ENCODE peak calls at places on chromosomes 7 and 10, in four cellular contexts. K is neuronal stem cell, J is trophoblast cell, Z is IMR-90. C is an unnamed sample.

GRCh38 chr10:107553470-107553869 is 389.0 kb upstream of the SORCS1 start:
- DNase-seq in K (no peak), Z (peak), J (no peak), C (no peak)

GRCh38 chr10:100043344-100043743 is 33.6 kb upstream of the DNMBP start:
- DNase-seq in Z (no peak), K (no peak), J (no peak), C (no peak)

GRCh38 chr10:131728829-131729228 is 172.0 kb upstream of the PPP2R2D start:
- DNase-seq in J (no peak), K (no peak), Z (no peak), C (peak)

GRCh38 chr10:131689486-131689885 is 211.3 kb upstream of the PPP2R2D start:
- DNase-seq in K (no peak), J (no peak), Z (no peak), C (no peak)

GRCh38 chr7:30933124-30933893 is 21.7 kb downstream of the AQP1 start:
- DNase-seq in Z (no peak), J (no peak), K (no peak), C (no peak)

GRCh38 chr7:108589874-108590273 is 20.2 kb downstream of the DNAJB9 start:
- DNase-seq in J (no peak), Z (no peak), K (no peak), C (no peak)

GRCh38 chr10:59109826-59110225 is 66.6 kb upstream of the PHYHIPL start:
- DNase-seq in K (no peak), Z (no peak), J (no peak), C (no peak)

GRCh38 chr7:152424348-152425108 is 11.3 kb downstream of the KMT2C start:
- DNase-seq in K (no peak), Z (peak), J (no peak), C (no peak)

GRCh38 chr7:157690058-157690832 is 353.4 kb downstream of the DNAJB6 start:
- DNase-seq in Z (no peak), K (peak), J (no peak), C (peak)

GRCh38 chr7:137656227-137656849 is 190.4 kb downstream of the DGKI start:
- DNase-seq in J (peak), Z (peak), K (peak), C (peak)

GRCh38 chr10:131901181-131901829 is 497 bp downstream of the PPP2R2D start:
- DNase-seq in Z (peak), J (peak), K (no peak), C (no peak)

GRCh38 chr7:158887594-158887993 is 31.2 kb downstream of the DYNC2I1 start:
- DNase-seq in J (no peak), Z (no peak), K (no peak), C (no peak)

GRCh38 chr7:158609313-158609974 is 21.8 kb upstream of the PTPRN2 start:
- DNase-seq in J (no peak), Z (no peak), K (no peak), C (no peak)

GRCh38 chr7:129714514-129715063 is 103.1 kb downstream of the NRF1 start:
- DNase-seq in K (no peak), Z (no peak), J (no peak), C (no peak)

GRCh38 chr10:119616879-119617580 is 20.3 kb upstream of the TIAL1 start:
- DNase-seq in J (peak), Z (no peak), K (no peak), C (peak)

GRCh38 chr10:16995867-16996529 is 133.6 kb downstream of the CUBN start:
- DNase-seq in Z (peak), K (peak), J (no peak), C (no peak)

GRCh38 chr7:2173184-2173827 is 59.4 kb downstream of the MAD1L1 start:
- DNase-seq in K (no peak), Z (no peak), J (no peak), C (no peak)

GRCh38 chr10:31774291-31774900 is 154.2 kb downstream of the ARHGAP12 start:
- DNase-seq in Z (peak), J (no peak), K (peak), C (no peak)

GRCh38 chr7:29806793-29807178 is 478 bp downstream of the WIPF3 start:
- DNase-seq in J (no peak), K (no peak), Z (no peak), C (peak)

GRCh38 chr7:29806131-29806792 is at the start of gene WIPF3:
- DNase-seq in Z (no peak), K (peak), J (peak), C (peak)

GRCh38 chr7:29807179-29807841 is 1.0 kb downstream of the WIPF3 start:
- DNase-seq in Z (no peak), K (peak), J (no peak), C (peak)

GRCh38 chr7:29801929-29802328 is 4.4 kb upstream of the WIPF3 start:
- DNase-seq in Z (no peak), K (no peak), J (no peak), C (no peak)

GRCh38 chr7:29805031-29805430 is 1.3 kb upstream of the WIPF3 start:
- DNase-seq in Z (no peak), K (no peak), J (no peak), C (no peak)
- H2AK5ac ChIP-seq in Z (no peak), K (no peak), J (no peak), C (no peak)

DNA sequence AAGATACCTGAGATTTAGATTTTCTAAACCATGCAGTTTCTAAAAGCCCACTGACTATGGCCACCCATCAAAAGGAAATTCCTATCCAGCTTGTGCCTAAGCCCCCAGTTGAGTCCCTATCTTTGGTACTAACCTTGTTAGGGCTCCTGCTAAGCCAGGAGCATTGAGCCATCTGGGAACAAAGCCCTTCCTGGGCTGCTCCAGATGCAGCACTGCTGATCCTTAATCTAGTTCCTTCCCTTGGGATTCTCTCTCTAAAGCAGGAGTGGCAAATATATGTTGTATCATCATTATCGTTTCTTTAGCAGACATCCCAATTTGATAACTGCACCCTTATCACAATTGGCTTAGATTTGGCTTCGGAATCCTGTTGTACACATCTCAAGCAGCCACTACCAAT is 24.7 kb upstream of the PDLIM1 start:
- DNase-seq in K (no peak), J (no peak), Z (no peak), C (no peak)
- H3K9ac ChIP-seq in K (no peak), J (no peak), Z (no peak), C (no peak)

GRCh38 chr10:82574081-82574480 is 699.1 kb downstream of the NRG3 start:
- DNase-seq in K (no peak), Z (no peak), J (no peak), C (no peak)
- H3K27ac ChIP-seq in K (no peak), Z (no peak), J (no peak), C (no peak)

DNA sequence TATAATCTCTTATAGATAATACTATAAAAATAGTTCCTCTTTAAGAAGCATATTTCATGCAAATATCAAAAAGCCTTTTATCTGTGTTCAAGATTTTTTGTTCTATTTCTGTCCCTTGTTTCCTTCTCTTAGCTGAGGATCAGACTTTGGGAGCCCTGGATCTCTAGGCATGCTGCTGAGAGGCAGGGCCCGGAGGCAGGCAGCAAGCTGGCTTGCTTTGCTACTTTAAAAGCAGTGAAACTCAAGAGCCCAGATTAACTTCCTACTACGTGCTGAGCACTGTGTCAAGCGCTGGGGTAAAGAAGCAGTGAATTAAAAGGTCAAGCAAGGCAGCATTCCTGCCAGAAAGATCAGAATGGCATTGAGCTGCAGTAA is 31.0 kb upstream of the ARID5B start:
- DNase-seq in K (no peak), Z (no peak), J (no peak), C (no peak)
- H2AK5ac ChIP-seq in K (no peak), Z (peak), J (no peak), C (no peak)

DNA sequence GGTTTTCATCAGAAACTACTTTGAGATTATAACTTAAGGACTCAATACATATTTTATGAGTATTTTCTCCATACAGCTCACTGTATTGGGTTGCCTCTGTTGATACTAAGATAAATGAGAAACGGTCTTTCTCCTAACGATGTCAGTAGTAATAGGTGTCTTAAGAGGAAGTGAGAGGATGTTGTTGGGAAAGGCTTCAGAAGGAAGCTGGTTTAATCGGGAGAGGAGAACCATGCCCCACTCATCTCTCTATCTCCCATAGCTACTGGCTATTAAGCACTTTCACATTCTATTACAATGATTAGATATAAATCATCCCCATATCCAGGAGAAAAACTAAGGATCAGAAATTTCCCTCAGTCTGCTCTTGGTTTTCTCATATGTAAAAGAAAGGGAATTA is 2.0 kb downstream of the CLEC5A start:
- DNase-seq in J (no peak), Z (no peak), K (no peak), C (no peak)
- H3K9ac ChIP-seq in J (no peak), Z (no peak), K (no peak), C (no peak)

DNA sequence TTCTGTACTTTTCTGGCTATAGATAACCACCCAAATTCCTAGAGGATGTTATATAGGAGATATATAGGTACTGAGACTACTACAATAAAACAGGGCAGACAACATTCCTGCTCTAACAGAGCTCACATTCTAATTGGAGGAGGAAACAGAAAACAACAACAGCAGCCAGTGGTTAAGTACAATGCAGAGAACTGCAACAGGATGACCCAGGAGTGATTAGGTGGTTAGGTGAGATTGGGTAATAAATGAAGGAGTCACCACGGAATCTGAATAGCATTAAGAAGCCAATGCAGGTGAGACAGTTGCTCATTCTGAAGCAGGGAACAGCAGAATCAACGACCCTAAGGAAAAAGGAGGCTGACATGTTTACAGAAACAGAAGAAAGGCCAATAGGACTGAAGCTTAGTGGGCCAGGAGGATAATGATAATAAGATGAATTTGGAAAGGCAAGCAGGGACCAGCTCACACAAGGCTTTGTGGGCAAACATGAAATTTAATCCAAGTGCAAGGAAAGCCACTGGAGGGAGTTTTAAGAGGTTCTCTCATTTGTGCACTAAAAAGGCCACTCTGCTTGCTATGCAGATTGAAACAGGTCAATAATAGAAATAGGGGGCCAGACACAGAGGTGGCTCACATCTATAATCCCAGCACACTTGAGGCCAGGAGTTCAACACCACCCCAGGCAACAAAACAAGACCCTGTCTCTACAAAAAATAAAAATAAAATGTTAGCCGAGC is 16.9 kb upstream of the REEP3 start:
- DNase-seq in Z (no peak), J (peak), K (no peak), C (no peak)
- H3K27ac ChIP-seq in Z (no peak), J (peak), K (no peak), C (peak)

GRCh38 chr7:175955-176354 is 16.4 kb upstream of the FAM20C start:
- DNase-seq in J (no peak), Z (no peak), K (no peak), C (no peak)
- H2AK5ac ChIP-seq in J (no peak), Z (no peak), K (no peak), C (no peak)

GRCh38 chr10:4810093-4810492 is 15.9 kb upstream of the AKR1E2 start:
- DNase-seq in K (no peak), Z (peak), J (no peak), C (no peak)

GRCh38 chr10:4809156-4809555 is 16.9 kb upstream of the AKR1E2 start:
- DNase-seq in K (no peak), J (no peak), Z (no peak), C (no peak)

GRCh38 chr10:4812952-4813351 is 13.1 kb upstream of the AKR1E2 start:
- DNase-seq in J (peak), K (no peak), Z (peak), C (no peak)

GRCh38 chr10:4813496-4813895 is 12.5 kb upstream of the AKR1E2 start:
- DNase-seq in K (no peak), Z (no peak), J (no peak), C (no peak)

DNA sequence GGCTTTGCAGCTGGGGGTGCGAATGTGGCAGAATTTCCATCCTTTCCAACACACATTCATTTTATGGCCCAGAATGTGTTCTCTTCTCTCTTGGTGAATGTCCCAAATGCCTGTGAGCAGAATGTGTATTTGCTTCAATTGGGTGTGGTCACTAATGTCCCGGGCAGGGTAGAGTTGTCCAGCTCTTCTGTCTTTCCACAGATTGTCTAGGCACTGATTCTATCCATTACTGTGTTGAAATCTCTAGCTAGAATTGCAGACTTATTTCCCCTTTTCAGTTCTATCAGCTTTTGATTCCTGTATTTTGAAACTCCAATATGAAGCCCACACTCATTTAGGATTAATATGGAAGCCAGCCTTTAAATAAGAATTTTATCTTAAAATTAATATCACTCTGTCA is 14.0 kb upstream of the AKR1E2 start:
- DNase-seq in Z (no peak), J (no peak), K (no peak), C (no peak)
- H3K9ac ChIP-seq in Z (no peak), J (no peak), K (no peak), C (no peak)

GRCh38 chr7:20458483-20458882 is 127.8 kb downstream of the ITGB8 start:
- DNase-seq in Z (no peak), J (no peak), K (no peak), C (no peak)
- H3K27ac ChIP-seq in Z (no peak), J (no peak), K (no peak), C (no peak)

GRCh38 chr10:120800528-120801323 is 50.4 kb upstream of the WDR11 start:
- DNase-seq in Z (no peak), J (no peak), K (no peak), C (no peak)

GRCh38 chr10:120794390-120794789 is 56.8 kb upstream of the WDR11 start:
- DNase-seq in J (no peak), Z (no peak), K (no peak), C (no peak)

GRCh38 chr10:120804020-120804419 is 47.1 kb upstream of the WDR11 start:
- DNase-seq in Z (no peak), J (no peak), K (no peak), C (no peak)

GRCh38 chr10:120805014-120805805 is 46.0 kb upstream of the WDR11 start:
- DNase-seq in J (no peak), Z (no peak), K (no peak), C (no peak)

DNA sequence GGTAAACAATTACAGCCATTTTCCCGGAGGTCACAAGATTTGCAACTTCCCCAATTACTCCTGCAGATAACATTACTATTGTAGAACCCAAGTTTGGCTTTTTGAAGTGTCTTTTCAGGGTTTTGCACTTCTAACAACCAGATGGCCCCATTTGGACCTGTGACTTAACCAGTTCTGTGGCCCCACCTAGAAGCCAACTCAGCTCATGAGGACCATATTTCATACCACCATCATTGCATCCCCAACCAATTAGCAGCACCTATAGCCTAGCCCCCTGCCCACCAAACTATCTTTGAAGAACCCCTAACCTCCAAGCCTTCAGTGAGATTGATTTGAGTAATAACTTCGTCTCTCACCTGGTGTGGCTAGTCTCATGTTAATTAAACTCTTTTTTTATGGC is 51.3 kb upstream of the WDR11 start:
- DNase-seq in K (no peak), J (no peak), Z (no peak), C (no peak)
- H2AK5ac ChIP-seq in K (no peak), J (no peak), Z (no peak), C (no peak)

C was measured in H9.